ENCODE peak calls at places on chromosomes 5 and 9, in seven cellular contexts. One of them, this sample, is unnamed.

GRCh38 chr5:89703799-89704198 is 705.8 kb downstream of the CETN3 start:
- DNase-seq in lung: no peak
- DNase-seq in heart left ventricle: no peak
- DNase-seq in heart right ventricle: no peak
- DNase-seq in kidney: no peak
- DNase-seq in fibroblast of lung: no peak
- DNase-seq in CD8-positive, alpha-beta T cell: no peak
- DNase-seq in this sample: no peak

GRCh38 chr9:133460405-133461175 is 812 bp downstream of the CACFD1 start:
- DNase-seq in lung: peak; percentile 85
- DNase-seq in heart left ventricle: no peak
- DNase-seq in heart right ventricle: no peak
- DNase-seq in kidney: peak; percentile 93
- DNase-seq in fibroblast of lung: peak; percentile 20
- DNase-seq in CD8-positive, alpha-beta T cell: peak; percentile 68
- DNase-seq in this sample: peak; percentile 89

GRCh38 chr5:53431665-53432064 is 48.8 kb upstream of the FST start:
- DNase-seq in lung: no peak
- DNase-seq in heart left ventricle: no peak
- DNase-seq in heart right ventricle: no peak
- DNase-seq in kidney: no peak
- DNase-seq in fibroblast of lung: no peak
- DNase-seq in CD8-positive, alpha-beta T cell: no peak
- DNase-seq in this sample: no peak

GRCh38 chr9:114181583-114182409 is 26.5 kb downstream of the COL27A1 start:
- DNase-seq in lung: no peak
- DNase-seq in heart left ventricle: no peak
- DNase-seq in heart right ventricle: no peak
- DNase-seq in kidney: peak; percentile 32
- DNase-seq in fibroblast of lung: peak; percentile 77
- DNase-seq in CD8-positive, alpha-beta T cell: no peak
- DNase-seq in this sample: no peak

GRCh38 chr5:175902013-175902412 is 30.6 kb downstream of the CPLX2 start:
- DNase-seq in lung: no peak
- DNase-seq in heart left ventricle: no peak
- DNase-seq in heart right ventricle: no peak
- DNase-seq in kidney: no peak
- DNase-seq in fibroblast of lung: no peak
- DNase-seq in CD8-positive, alpha-beta T cell: no peak
- DNase-seq in this sample: no peak

GRCh38 chr5:135891280-135891679 is 4.4 kb downstream of the IL9 start:
- DNase-seq in lung: no peak
- DNase-seq in heart left ventricle: no peak
- DNase-seq in heart right ventricle: no peak
- DNase-seq in kidney: no peak
- DNase-seq in fibroblast of lung: peak; percentile 58
- DNase-seq in CD8-positive, alpha-beta T cell: no peak
- DNase-seq in this sample: no peak

GRCh38 chr5:138022912-138023311 is 10.0 kb downstream of the FAM13B start:
- DNase-seq in lung: no peak
- DNase-seq in heart left ventricle: no peak
- DNase-seq in heart right ventricle: no peak
- DNase-seq in kidney: no peak
- DNase-seq in fibroblast of lung: no peak
- DNase-seq in CD8-positive, alpha-beta T cell: no peak
- DNase-seq in this sample: no peak

GRCh38 chr9:97388721-97389238 is 23.1 kb upstream of the TDRD7 start:
- DNase-seq in lung: no peak
- DNase-seq in heart left ventricle: no peak
- DNase-seq in heart right ventricle: no peak
- DNase-seq in kidney: peak; percentile 71
- DNase-seq in fibroblast of lung: no peak
- DNase-seq in CD8-positive, alpha-beta T cell: no peak
- DNase-seq in this sample: no peak

GRCh38 chr5:34655354-34655991 is 655 bp upstream of the RAI14 start:
- DNase-seq in lung: peak; percentile 40
- DNase-seq in heart left ventricle: no peak
- DNase-seq in heart right ventricle: peak; percentile 12
- DNase-seq in kidney: peak; percentile 75
- DNase-seq in fibroblast of lung: peak; percentile 77
- DNase-seq in CD8-positive, alpha-beta T cell: peak; percentile 6
- DNase-seq in this sample: peak; percentile 61

GRCh38 chr9:93668261-93668871 is 92.0 kb downstream of the PHF2 start:
- DNase-seq in lung: no peak
- DNase-seq in heart left ventricle: peak; percentile 33
- DNase-seq in heart right ventricle: no peak
- DNase-seq in kidney: peak; percentile 48
- DNase-seq in fibroblast of lung: no peak
- DNase-seq in CD8-positive, alpha-beta T cell: no peak
- DNase-seq in this sample: no peak

GRCh38 chr9:101705135-101705661 is 33.2 kb downstream of the GRIN3A start:
- DNase-seq in lung: no peak
- DNase-seq in heart left ventricle: no peak
- DNase-seq in heart right ventricle: peak; percentile 17
- DNase-seq in kidney: peak; percentile 53
- DNase-seq in fibroblast of lung: no peak
- DNase-seq in CD8-positive, alpha-beta T cell: peak; percentile 20
- DNase-seq in this sample: peak; percentile 3

GRCh38 chr9:101326035-101326434 is 58.8 kb downstream of the BAAT start:
- DNase-seq in lung: no peak
- DNase-seq in heart left ventricle: no peak
- DNase-seq in heart right ventricle: no peak
- DNase-seq in kidney: no peak
- DNase-seq in fibroblast of lung: no peak
- DNase-seq in CD8-positive, alpha-beta T cell: no peak
- DNase-seq in this sample: no peak

GRCh38 chr9:101443358-101443757 is 7.8 kb upstream of the ALDOB start:
- DNase-seq in lung: no peak
- DNase-seq in heart left ventricle: peak; percentile 74
- DNase-seq in heart right ventricle: peak; percentile 55
- DNase-seq in kidney: peak; percentile 46
- DNase-seq in fibroblast of lung: no peak
- DNase-seq in CD8-positive, alpha-beta T cell: no peak
- DNase-seq in this sample: no peak

DNA sequence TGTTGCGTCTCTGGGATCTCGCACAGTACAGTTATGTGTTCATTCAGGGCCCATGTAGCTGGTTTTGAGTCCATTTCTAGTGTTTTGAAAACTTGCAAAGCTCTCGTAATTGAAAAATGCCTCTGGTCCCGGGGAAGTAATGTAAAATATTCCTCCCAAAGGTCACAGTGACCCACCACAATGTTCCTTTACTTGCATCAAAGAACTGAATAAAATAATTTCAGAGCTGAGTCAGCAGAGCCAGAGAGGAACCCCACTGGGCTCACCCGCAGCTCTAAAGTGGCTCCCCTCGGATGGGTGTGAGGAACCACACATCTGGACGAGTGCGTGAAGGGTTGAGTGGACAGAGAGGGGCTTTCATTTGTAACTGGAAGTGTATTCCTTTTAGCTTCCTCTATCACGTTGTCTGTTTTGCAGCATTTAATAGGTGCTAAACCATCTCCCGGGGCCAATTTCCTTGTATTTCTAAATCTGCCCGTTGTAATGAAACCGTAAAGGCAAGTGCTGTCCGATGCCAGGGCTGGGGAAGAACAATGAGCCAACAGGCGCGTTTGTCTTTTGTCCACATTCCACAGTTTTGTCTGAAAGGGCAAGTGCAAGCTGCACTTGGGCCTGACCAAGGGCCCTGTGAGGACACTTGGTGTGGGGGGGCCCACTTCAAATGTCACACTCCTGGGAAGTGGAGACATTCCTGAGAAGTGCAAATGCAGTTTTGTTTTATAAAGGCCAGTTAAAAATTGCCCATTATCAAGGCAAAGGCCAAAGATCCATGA is 29.9 kb downstream of the COL5A1 start:
- DNase-seq in lung: peak; percentile 52
- DNase-seq in heart left ventricle: no peak
- DNase-seq in heart right ventricle: no peak
- DNase-seq in kidney: peak; percentile 35
- DNase-seq in fibroblast of lung: no peak
- DNase-seq in CD8-positive, alpha-beta T cell: no peak
- DNase-seq in this sample: peak; percentile 90
- H3K4me1 ChIP-seq in lung: peaks cover 5% of the 10 kb centered on the region
- H3K4me1 ChIP-seq in heart left ventricle: no peaks in the 10 kb centered on the region
- H3K4me1 ChIP-seq in heart right ventricle: peaks cover 28% of the 10 kb centered on the region
- H3K4me1 ChIP-seq in kidney: no peaks in the 10 kb centered on the region
- H3K4me1 ChIP-seq in fibroblast of lung: peaks cover 19% of the 10 kb centered on the region
- H3K4me1 ChIP-seq in CD8-positive, alpha-beta T cell: no peaks in the 10 kb centered on the region
- H3K4me1 ChIP-seq in this sample: peaks cover 24% of the 10 kb centered on the region

GRCh38 chr9:126480810-126481209 is 132.9 kb upstream of the LMX1B start:
- DNase-seq in lung: no peak
- DNase-seq in heart left ventricle: no peak
- DNase-seq in heart right ventricle: no peak
- DNase-seq in kidney: peak; percentile 8
- DNase-seq in fibroblast of lung: no peak
- DNase-seq in CD8-positive, alpha-beta T cell: no peak
- DNase-seq in this sample: no peak

GRCh38 chr9:126483468-126484056 is 130.2 kb upstream of the LMX1B start:
- DNase-seq in lung: no peak
- DNase-seq in heart left ventricle: no peak
- DNase-seq in heart right ventricle: no peak
- DNase-seq in kidney: peak; percentile 57
- DNase-seq in fibroblast of lung: no peak
- DNase-seq in CD8-positive, alpha-beta T cell: no peak
- DNase-seq in this sample: no peak

GRCh38 chr9:126481862-126482261 is 131.9 kb upstream of the LMX1B start:
- DNase-seq in lung: no peak
- DNase-seq in heart left ventricle: no peak
- DNase-seq in heart right ventricle: no peak
- DNase-seq in kidney: no peak
- DNase-seq in fibroblast of lung: no peak
- DNase-seq in CD8-positive, alpha-beta T cell: no peak
- DNase-seq in this sample: no peak

GRCh38 chr9:126479515-126479914 is 134.2 kb upstream of the LMX1B start:
- DNase-seq in lung: no peak
- DNase-seq in heart left ventricle: no peak
- DNase-seq in heart right ventricle: no peak
- DNase-seq in kidney: peak; percentile 22
- DNase-seq in fibroblast of lung: no peak
- DNase-seq in CD8-positive, alpha-beta T cell: no peak
- DNase-seq in this sample: no peak

GRCh38 chr9:126482361-126483044 is 131.2 kb upstream of the LMX1B start:
- DNase-seq in lung: no peak
- DNase-seq in heart left ventricle: peak; percentile 67
- DNase-seq in heart right ventricle: peak; percentile 59
- DNase-seq in kidney: peak; percentile 81
- DNase-seq in fibroblast of lung: peak; percentile 72
- DNase-seq in CD8-positive, alpha-beta T cell: no peak
- DNase-seq in this sample: no peak
- H3K4me3 ChIP-seq in lung: no peak overlapping the region
- H3K4me3 ChIP-seq in heart left ventricle: no peak overlapping the region
- H3K4me3 ChIP-seq in heart right ventricle: no peak overlapping the region
- H3K4me3 ChIP-seq in kidney: no peak overlapping the region
- H3K4me3 ChIP-seq in fibroblast of lung: no peak overlapping the region
- H3K4me3 ChIP-seq in CD8-positive, alpha-beta T cell: no peak overlapping the region
- H3K4me3 ChIP-seq in this sample: no peak overlapping the region

GRCh38 chr9:33943389-33943788 is 105.3 kb downstream of the UBAP2 start:
- DNase-seq in lung: no peak
- DNase-seq in heart left ventricle: no peak
- DNase-seq in heart right ventricle: no peak
- DNase-seq in kidney: no peak
- DNase-seq in fibroblast of lung: peak; percentile 46
- DNase-seq in CD8-positive, alpha-beta T cell: no peak
- DNase-seq in this sample: no peak

GRCh38 chr9:33939924-33940874 is 108.5 kb downstream of the UBAP2 start:
- DNase-seq in lung: no peak
- DNase-seq in heart left ventricle: no peak
- DNase-seq in heart right ventricle: no peak
- DNase-seq in kidney: no peak
- DNase-seq in fibroblast of lung: no peak
- DNase-seq in CD8-positive, alpha-beta T cell: no peak
- DNase-seq in this sample: no peak

GRCh38 chr9:33946779-33947535 is 101.7 kb downstream of the UBAP2 start:
- DNase-seq in lung: no peak
- DNase-seq in heart left ventricle: no peak
- DNase-seq in heart right ventricle: no peak
- DNase-seq in kidney: no peak
- DNase-seq in fibroblast of lung: peak; percentile 96
- DNase-seq in CD8-positive, alpha-beta T cell: no peak
- DNase-seq in this sample: peak; percentile 30

GRCh38 chr9:33942471-33943083 is 106.1 kb downstream of the UBAP2 start:
- DNase-seq in lung: no peak
- DNase-seq in heart left ventricle: no peak
- DNase-seq in heart right ventricle: no peak
- DNase-seq in kidney: no peak
- DNase-seq in fibroblast of lung: peak; percentile 89
- DNase-seq in CD8-positive, alpha-beta T cell: no peak
- DNase-seq in this sample: no peak
- TF ChIP-seq CTCF in lung: no peak
- TF ChIP-seq CTCF in heart left ventricle: no peak
- TF ChIP-seq CTCF in heart right ventricle: no peak
- TF ChIP-seq CTCF in kidney: no peak
- TF ChIP-seq CTCF in fibroblast of lung: peak; percentile 68
- TF ChIP-seq CTCF in CD8-positive, alpha-beta T cell: no peak
- TF ChIP-seq CTCF in this sample: no peak

GRCh38 chr5:150148408-150148927 is 7.2 kb downstream of the PDGFRB start:
- DNase-seq in lung: no peak
- DNase-seq in heart left ventricle: no peak
- DNase-seq in heart right ventricle: peak; percentile 20
- DNase-seq in kidney: no peak
- DNase-seq in fibroblast of lung: no peak
- DNase-seq in CD8-positive, alpha-beta T cell: no peak
- DNase-seq in this sample: no peak

GRCh38 chr5:150146235-150146634 is 9.4 kb downstream of the PDGFRB start:
- DNase-seq in lung: no peak
- DNase-seq in heart left ventricle: no peak
- DNase-seq in heart right ventricle: no peak
- DNase-seq in kidney: no peak
- DNase-seq in fibroblast of lung: no peak
- DNase-seq in CD8-positive, alpha-beta T cell: no peak
- DNase-seq in this sample: no peak

GRCh38 chr5:150144876-150145275 is 10.8 kb downstream of the PDGFRB start:
- DNase-seq in lung: no peak
- DNase-seq in heart left ventricle: no peak
- DNase-seq in heart right ventricle: no peak
- DNase-seq in kidney: no peak
- DNase-seq in fibroblast of lung: no peak
- DNase-seq in CD8-positive, alpha-beta T cell: no peak
- DNase-seq in this sample: no peak

GRCh38 chr5:150147580-150148407 is 7.9 kb downstream of the PDGFRB start:
- DNase-seq in lung: no peak
- DNase-seq in heart left ventricle: no peak
- DNase-seq in heart right ventricle: peak; percentile 9
- DNase-seq in kidney: no peak
- DNase-seq in fibroblast of lung: no peak
- DNase-seq in CD8-positive, alpha-beta T cell: no peak
- DNase-seq in this sample: no peak

GRCh38 chr5:150146862-150147579 is 8.6 kb downstream of the PDGFRB start:
- DNase-seq in lung: no peak
- DNase-seq in heart left ventricle: no peak
- DNase-seq in heart right ventricle: peak; percentile 14
- DNase-seq in kidney: no peak
- DNase-seq in fibroblast of lung: no peak
- DNase-seq in CD8-positive, alpha-beta T cell: no peak
- DNase-seq in this sample: no peak
- H3K4me1 ChIP-seq in lung: peaks cover 2% of the 10 kb centered on the region
- H3K4me1 ChIP-seq in heart left ventricle: peaks cover 4% of the 10 kb centered on the region
- H3K4me1 ChIP-seq in heart right ventricle: peaks cover 64% of the 10 kb centered on the region
- H3K4me1 ChIP-seq in kidney: peaks cover 7% of the 10 kb centered on the region
- H3K4me1 ChIP-seq in fibroblast of lung: peaks cover 56% of the 10 kb centered on the region
- H3K4me1 ChIP-seq in CD8-positive, alpha-beta T cell: no peaks in the 10 kb centered on the region
- H3K4me1 ChIP-seq in this sample: no peaks in the 10 kb centered on the region